ENCODE peak calls at places on chromosomes 4 and X, in four cellular contexts. Z, F, Q and P are unnamed samples.

GRCh38 chr4:178953447-178954120 is 1511.3 kb upstream of the AGA start:
- DNase-seq in Q (no peak), Z (no peak), F (no peak), P (no peak)

GRCh38 chr4:185219551-185220344 is 10.3 kb downstream of the SNX25 start:
- DNase-seq in Q (no peak), Z (peak; percentile 79), F (peak; percentile 40), P (no peak)

GRCh38 chrX:137929951-137930350 is 364.0 kb downstream of the ZIC3 start:
- DNase-seq in Z (no peak), Q (no peak), F (no peak), P (no peak)

GRCh38 chrX:2401201-2401589 is 99.6 kb downstream of the DHRSX start:
- DNase-seq in F (no peak), Z (peak; percentile 80), Q (no peak), P (peak; percentile 84)

GRCh38 chr4:1137850-1138249 is 24.5 kb upstream of the RNF212 start:
- DNase-seq in Z (no peak), Q (no peak), F (no peak), P (no peak)

GRCh38 chrX:77451041-77451440 is 3.9 kb downstream of the FGF16 start:
- DNase-seq in Z (peak; percentile 86), F (no peak), Q (no peak), P (peak; percentile 76)

GRCh38 chr4:115454228-115454627 is 340.8 kb upstream of the NDST4 start:
- DNase-seq in Q (no peak), Z (no peak), F (no peak), P (no peak)

GRCh38 chr4:40845136-40845910 is 95.6 kb downstream of the NSUN7 start:
- DNase-seq in Z (no peak), F (no peak), Q (no peak), P (no peak)

GRCh38 chrX:45422216-45422925 is 221.7 kb upstream of the DIPK2B start:
- DNase-seq in F (no peak), Q (no peak), Z (peak; percentile 39), P (peak; percentile 59)

GRCh38 chr4:103011378-103012025 is 8.0 kb downstream of the SLC9B1 start:
- DNase-seq in Q (peak; percentile 30), Z (peak; percentile 46), F (peak; percentile 8), P (peak; percentile 65)
- H4K20me1 ChIP-seq in Q (no peaks in the 10 kb centered on the region), Z (no peaks in the 10 kb centered on the region), F (no peaks in the 10 kb centered on the region), P (no peaks in the 10 kb centered on the region)

GRCh38 chr4:121593760-121594159 is 103.0 kb downstream of the ANXA5 start:
- DNase-seq in F (no peak), Q (no peak), Z (no peak), P (no peak)

GRCh38 chr4:121599049-121599448 is 97.7 kb downstream of the ANXA5 start:
- DNase-seq in Q (no peak), F (no peak), Z (no peak), P (no peak)

GRCh38 chr4:121597346-121597934 is 99.3 kb downstream of the ANXA5 start:
- DNase-seq in Z (peak; percentile 38), F (no peak), Q (no peak), P (peak; percentile 91)

GRCh38 chr4:121594796-121595526 is 101.8 kb downstream of the ANXA5 start:
- DNase-seq in Q (no peak), Z (peak; percentile 70), F (peak; percentile 13), P (peak; percentile 35)
- H3K4me1 ChIP-seq in Q (no peaks in the 10 kb centered on the region), Z (no peaks in the 10 kb centered on the region), F (no peaks in the 10 kb centered on the region), P (peaks cover 8% of the 10 kb centered on the region)

GRCh38 chr4:110869114-110869513 is 246.2 kb upstream of the PITX2 start:
- DNase-seq in Q (no peak), Z (peak; percentile 91), F (no peak), P (no peak)
- H3K4me2 ChIP-seq in Q (no peak overlapping the region), Z (peak overlapping the region; percentile 57), F (no peak overlapping the region), P (no peak overlapping the region)

DNA sequence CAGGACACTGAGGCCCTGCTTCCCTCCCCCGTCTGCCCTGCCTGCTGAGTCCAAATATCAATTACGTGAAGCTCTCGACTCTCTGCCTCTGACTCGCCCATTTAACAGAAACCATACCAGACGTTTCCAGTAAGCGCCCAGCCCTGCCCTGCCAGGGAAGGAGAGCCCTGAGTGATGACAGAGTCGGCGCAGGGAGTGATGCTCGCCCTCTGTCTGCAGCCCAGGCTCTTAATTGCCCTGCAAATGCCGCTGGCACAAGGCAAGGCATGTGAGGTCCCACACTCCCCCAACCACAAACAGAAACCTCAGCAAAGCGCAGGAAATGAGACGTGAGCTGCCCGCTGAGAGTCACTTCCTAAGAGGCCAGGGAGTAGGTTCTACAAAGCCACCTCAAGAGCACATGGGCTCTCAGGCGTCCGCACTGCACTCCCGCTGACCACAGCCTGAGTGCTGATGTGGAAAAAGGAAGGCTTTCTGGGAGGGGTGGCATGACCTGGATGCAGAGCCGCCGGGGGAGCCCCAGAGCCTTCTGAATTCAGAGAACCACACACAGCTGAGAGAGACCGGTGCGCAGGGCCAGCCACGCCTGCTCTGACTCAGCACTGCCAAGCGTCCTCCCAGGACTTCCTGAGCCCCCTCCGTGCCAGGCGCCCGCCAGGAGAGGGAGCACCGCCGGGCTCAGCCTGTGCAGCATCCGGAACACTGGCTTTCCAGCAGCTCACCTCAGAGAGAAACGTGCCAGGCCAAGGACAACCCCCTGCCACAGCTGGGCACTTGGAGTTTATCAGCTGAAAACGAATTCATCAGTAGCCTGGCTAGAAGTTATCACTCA is 5.3 kb downstream of the ZFYVE28 start:
- DNase-seq in Z (peak; percentile 97), F (peak; percentile 93), Q (peak; percentile 99), P (peak; percentile 92)
- H4K20me1 ChIP-seq in Z (no peaks in the 10 kb centered on the region), F (no peaks in the 10 kb centered on the region), Q (no peaks in the 10 kb centered on the region), P (no peaks in the 10 kb centered on the region)